ENCODE peak calls at places on chromosome 18, in six cellular contexts. D is fibroblast of lung, N is MG63, W is neural progenitor cell, V is K562, L is cardiac muscle cell. H is an unnamed sample. For H3K9me3 and H3K36me3, the result is how much of the 10 kb centered on the place peaks cover.

GRCh38 chr18:61149786-61150185 is 183.4 kb upstream of the CDH20 start:
- DNase-seq in N (no peak), V (no peak), W (no peak), L (no peak), D (no peak), H (no peak)

GRCh38 chr18:43563780-43564179 is 286.5 kb upstream of the SYT4 start:
- DNase-seq in D (peak), N (peak), W (peak), L (peak), V (no peak), H (peak)

GRCh38 chr18:11119962-11120361 is 29.4 kb downstream of the PIEZO2 start:
- DNase-seq in L (peak), W (no peak), V (no peak), D (peak), N (no peak), H (no peak)

GRCh38 chr18:45227004-45227403 is 388.3 kb upstream of the SLC14A2 start:
- DNase-seq in L (no peak), N (no peak), W (no peak), V (no peak), D (peak), H (no peak)

GRCh38 chr18:12423820-12424219 is 16.1 kb downstream of the PRELID3A start:
- DNase-seq in N (no peak), L (no peak), W (no peak), V (no peak), D (no peak), H (no peak)

GRCh38 chr18:250685-251084 is 17.2 kb downstream of the THOC1 start:
- DNase-seq in L (no peak), W (no peak), D (peak), N (no peak), V (no peak), H (no peak)

GRCh38 chr18:71036783-71037182 is 747.9 kb downstream of the SOCS6 start:
- DNase-seq in V (no peak), N (no peak), W (no peak), L (peak), D (peak), H (no peak)

GRCh38 chr18:50076245-50076644 is 118.7 kb downstream of the MYO5B start:
- DNase-seq in W (no peak), N (no peak), D (no peak), V (no peak), L (no peak), H (no peak)

GRCh38 chr18:48667276-48668254 is 128.7 kb downstream of the CTIF start:
- DNase-seq in V (no peak), L (no peak), W (peak), N (no peak), D (peak), H (no peak)

GRCh38 chr18:34990571-34990970 is 50.6 kb upstream of the MAPRE2 start:
- DNase-seq in W (no peak), D (peak), N (peak), V (no peak), L (peak), H (no peak)

GRCh38 chr18:8329186-8329771 is 280.0 kb upstream of the RAB12 start:
- DNase-seq in V (no peak), L (peak), D (peak), N (no peak), W (no peak), H (no peak)

GRCh38 chr18:60892855-60893254 is 440.4 kb upstream of the CDH20 start:
- DNase-seq in V (no peak), D (peak), W (no peak), L (peak), N (no peak), H (no peak)

GRCh38 chr18:34002130-34002529 is 222.6 kb downstream of the NOL4 start:
- DNase-seq in V (no peak), N (no peak), D (no peak), L (no peak), W (no peak), H (no peak)

GRCh38 chr18:6729247-6730091 is at the start of gene ARHGAP28:
- DNase-seq in D (peak), V (peak), L (peak), W (peak), N (peak), H (peak)

GRCh38 chr18:25180974-25181373 is 171.0 kb downstream of the ZNF521 start:
- DNase-seq in W (no peak), L (peak), D (no peak), V (no peak), N (no peak), H (no peak)

GRCh38 chr18:73043231-73044000 is 175.6 kb upstream of the NETO1 start:
- DNase-seq in L (no peak), N (no peak), D (no peak), V (no peak), W (no peak), H (no peak)

GRCh38 chr18:74029161-74029560 is 118.5 kb downstream of the FBXO15 start:
- DNase-seq in V (no peak), L (no peak), W (no peak), D (no peak), N (no peak), H (no peak)

GRCh38 chr18:80022613-80023012 is 11.6 kb upstream of the RBFA start:
- DNase-seq in V (peak), L (peak), W (peak), N (no peak), D (peak), H (no peak)
- H3K9me3 ChIP-seq in V (under half), L (under half), W (under half), N (under half), D (under half), H (half or more)

GRCh38 chr18:26322892-26323653 is 96.8 kb downstream of the TAF4B start:
- DNase-seq in N (no peak), L (peak), W (no peak), D (peak), V (no peak), H (no peak)
- H3K36me3 ChIP-seq in N (under half), L (under half), W (under half), D (under half), V (under half), H (under half)

GRCh38 chr18:22560283-22560627 is 142.5 kb upstream of the CTAGE1 start:
- DNase-seq in D (no peak), L (no peak), V (no peak), N (no peak), W (no peak), H (no peak)

GRCh38 chr18:22564036-22564435 is 146.3 kb upstream of the CTAGE1 start:
- DNase-seq in D (peak), W (no peak), N (peak), L (peak), V (no peak), H (no peak)

GRCh38 chr18:22560797-22561196 is 143.1 kb upstream of the CTAGE1 start:
- DNase-seq in W (no peak), V (no peak), D (no peak), L (no peak), N (no peak), H (no peak)

GRCh38 chr18:22559414-22560282 is 141.9 kb upstream of the CTAGE1 start:
- DNase-seq in N (peak), V (peak), L (peak), D (peak), W (peak), H (peak)

DNA sequence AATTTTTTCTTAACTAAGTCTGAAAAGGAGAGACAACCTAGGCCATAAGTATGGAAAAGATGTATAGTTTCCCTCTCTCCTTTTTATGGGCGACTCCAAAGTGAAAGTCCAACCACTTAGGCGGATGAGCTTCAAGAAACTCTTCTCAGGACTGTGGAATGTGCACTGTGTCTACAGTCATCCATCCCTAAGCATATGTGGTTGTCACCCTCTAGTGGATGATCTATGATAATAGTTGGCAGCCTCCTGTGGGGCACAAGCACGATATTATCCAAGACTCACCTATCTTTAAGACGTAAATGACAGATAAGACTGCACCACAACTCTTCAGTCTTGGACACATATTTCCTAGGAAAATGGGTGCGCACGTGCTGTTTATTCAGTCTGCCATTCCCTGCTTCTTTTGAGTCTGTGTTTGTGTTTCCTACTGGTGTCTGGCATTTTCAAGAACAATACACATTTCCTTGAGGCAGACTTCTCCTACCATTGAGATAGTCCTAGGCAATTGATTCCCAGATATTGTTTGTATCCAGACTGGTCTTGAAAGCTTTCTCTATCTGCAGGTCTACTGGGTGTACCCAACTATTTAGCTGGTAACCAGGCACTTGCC is 145.5 kb upstream of the CTAGE1 start:
- DNase-seq in D (peak), L (peak), V (peak), N (peak), W (peak), H (peak)
- H3K4me3 ChIP-seq in D (no peak), L (no peak), V (no peak), N (peak), W (no peak), H (no peak)

GRCh38 chr18:28514699-28515098 is 337.8 kb upstream of the CDH2 start:
- DNase-seq in N (no peak), V (no peak), D (no peak), W (no peak), L (no peak), H (no peak)

GRCh38 chr18:28512357-28512756 is 335.4 kb upstream of the CDH2 start:
- DNase-seq in V (no peak), W (no peak), N (no peak), D (no peak), L (peak), H (no peak)

GRCh38 chr18:28510210-28510609 is 333.3 kb upstream of the CDH2 start:
- DNase-seq in V (no peak), L (no peak), W (no peak), N (no peak), D (no peak), H (no peak)

GRCh38 chr18:28511421-28511821 is 334.5 kb upstream of the CDH2 start:
- DNase-seq in D (peak), N (peak), V (no peak), L (peak), W (no peak), H (no peak)
- H3K9me3 ChIP-seq in D (under half), N (under half), V (under half), L (under half), W (under half), H (under half)

GRCh38 chr18:76913583-76913982 is 91.2 kb downstream of the ZNF236 start:
- DNase-seq in D (no peak), W (no peak), L (no peak), V (no peak), N (no peak), H (peak)

GRCh38 chr18:76914314-76914713 is 92.0 kb downstream of the ZNF236 start:
- DNase-seq in W (no peak), N (no peak), V (no peak), L (no peak), D (no peak), H (no peak)

GRCh38 chr18:76909418-76909817 is 87.1 kb downstream of the ZNF236 start:
- DNase-seq in L (no peak), D (no peak), W (no peak), N (no peak), V (peak), H (no peak)

GRCh38 chr18:76908277-76908676 is 85.9 kb downstream of the ZNF236 start:
- DNase-seq in L (no peak), W (no peak), V (no peak), D (no peak), N (no peak), H (no peak)

GRCh38 chr18:76911440-76911839 is 89.1 kb downstream of the ZNF236 start:
- DNase-seq in L (no peak), N (no peak), V (no peak), W (no peak), D (no peak), H (no peak)
- H3K36me3 ChIP-seq in L (under half), N (under half), V (under half), W (under half), D (under half), H (under half)

GRCh38 chr18:9877655-9878014 is 8.1 kb upstream of the TXNDC2 start:
- DNase-seq in V (no peak), N (no peak), D (no peak), W (no peak), L (no peak), H (no peak)

GRCh38 chr18:9876523-9876866 is 9.3 kb upstream of the TXNDC2 start:
- DNase-seq in N (no peak), W (no peak), D (no peak), L (no peak), V (no peak), H (no peak)

GRCh38 chr18:9878095-9878494 is 7.7 kb upstream of the TXNDC2 start:
- DNase-seq in L (no peak), D (no peak), W (no peak), V (no peak), N (no peak), H (no peak)

GRCh38 chr18:9878783-9879242 is 7.0 kb upstream of the TXNDC2 start:
- DNase-seq in V (peak), W (no peak), L (no peak), D (no peak), N (no peak), H (no peak)

DNA sequence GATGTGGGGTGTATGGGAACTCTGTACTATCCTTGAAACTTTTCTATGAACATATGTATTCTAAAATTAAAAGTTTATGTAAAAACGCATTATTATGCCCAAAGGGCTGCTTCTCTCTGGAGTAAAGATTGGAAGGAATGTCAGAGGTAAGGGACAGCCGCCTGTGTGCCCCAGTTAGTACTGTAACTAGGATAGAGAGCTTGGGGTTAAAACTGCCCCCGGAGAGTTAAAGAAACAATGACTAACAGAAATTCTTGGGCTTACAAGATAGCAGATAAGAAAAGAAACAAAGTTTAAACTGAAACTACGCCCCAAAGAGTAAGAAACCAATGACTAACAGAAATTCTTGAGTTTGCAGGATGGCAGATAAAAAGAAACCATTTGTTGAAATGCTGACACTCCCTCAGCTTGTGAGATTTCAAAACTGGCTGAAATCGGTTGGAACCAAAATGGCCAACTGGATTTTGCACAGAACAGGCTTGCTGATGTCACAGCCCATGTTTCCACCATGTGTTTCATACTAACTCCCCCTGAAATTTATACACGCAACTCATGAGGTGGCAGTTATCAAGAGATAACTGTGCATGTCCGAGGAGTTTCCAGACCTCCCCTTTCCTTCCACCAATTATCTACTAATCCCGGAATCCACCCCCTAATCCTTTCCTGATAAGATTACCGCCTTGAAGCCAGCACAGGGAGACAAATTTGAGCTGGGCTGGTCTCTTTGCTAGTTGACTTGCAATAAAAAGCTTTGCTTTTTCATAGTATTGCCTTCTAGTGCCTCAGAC is 8.7 kb upstream of the TXNDC2 start:
- DNase-seq in N (no peak), W (peak), V (peak), D (peak), L (peak), H (no peak)
- H3K4me3 ChIP-seq in N (no peak), W (no peak), V (peak), D (peak), L (no peak), H (no peak)

H was measured in mucosa of descending colon.